ENCODE peak calls at places on chromosomes 6 and 20, in seven cellular contexts. Y, Q, Z, U, X, W and B are unnamed samples.

GRCh38 chr6:131821408-131821807 is 13.6 kb downstream of the ENPP1 start:
- ATAC-seq in Y (no peak), Q (no peak), Z (no peak), U (no peak), X (no peak), W (no peak), B (no peak)

GRCh38 chr6:18323935-18324707 is 59.8 kb upstream of the DEK start:
- ATAC-seq in Y (peak), Q (peak), Z (peak), U (peak), X (peak), W (peak), B (peak)

GRCh38 chr6:132491303-132491702 is 21.6 kb downstream of the STX7 start:
- ATAC-seq in Y (no peak), Q (no peak), Z (peak), U (peak), X (peak), W (no peak), B (no peak)

GRCh38 chr6:43221774-43222101 is 7.5 kb downstream of the DNPH1 start:
- ATAC-seq in Y (no peak), Q (no peak), Z (no peak), U (no peak), X (no peak), W (peak), B (no peak)

GRCh38 chr6:108677357-108677756 is 116.6 kb downstream of the FOXO3 start:
- ATAC-seq in Y (no peak), Q (no peak), Z (no peak), U (no peak), X (no peak), W (peak), B (no peak)

GRCh38 chr6:115819506-115819905 is 241.2 kb downstream of the FRK start:
- ATAC-seq in Y (no peak), Q (no peak), Z (no peak), U (no peak), X (no peak), W (no peak), B (no peak)

GRCh38 chr20:38130687-38131587 is 34.1 kb downstream of the TGM2 start:
- ATAC-seq in Y (no peak), Q (no peak), Z (no peak), U (no peak), X (no peak), W (no peak), B (no peak)

GRCh38 chr20:4111440-4112411 is 96.4 kb upstream of the RNF24 start:
- ATAC-seq in Y (no peak), Q (no peak), Z (no peak), U (no peak), X (no peak), W (no peak), B (no peak)

GRCh38 chr20:50475879-50476292 is 34.3 kb upstream of the PTPN1 start:
- ATAC-seq in Y (peak), Q (peak), Z (peak), U (no peak), X (no peak), W (peak), B (peak)

GRCh38 chr6:115474443-115475041 is 586.1 kb downstream of the FRK start:
- ATAC-seq in Y (no peak), Q (no peak), Z (no peak), U (no peak), X (no peak), W (no peak), B (no peak)

GRCh38 chr6:160071805-160072687 is 49.6 kb upstream of the SLC22A1 start:
- ATAC-seq in Y (peak), Q (peak), Z (no peak), U (no peak), X (peak), W (peak), B (no peak)

GRCh38 chr6:50264995-50265571 is 215.4 kb upstream of the DEFB112 start:
- ATAC-seq in Y (no peak), Q (no peak), Z (no peak), U (peak), X (peak), W (no peak), B (no peak)

GRCh38 chr6:43062818-43063217 is 3.4 kb downstream of the KLC4 start:
- ATAC-seq in Y (no peak), Q (no peak), Z (no peak), U (no peak), X (no peak), W (no peak), B (no peak)

GRCh38 chr20:58267389-58268215 is 39.1 kb upstream of the ANKRD60 start:
- ATAC-seq in Y (no peak), Q (no peak), Z (no peak), U (no peak), X (no peak), W (no peak), B (no peak)

GRCh38 chr20:53408728-53409157 is 184.9 kb downstream of the ZNF217 start:
- ATAC-seq in Y (no peak), Q (no peak), Z (peak), U (no peak), X (no peak), W (no peak), B (peak)

GRCh38 chr20:3082306-3082951 is 2.1 kb downstream of the AVP start:
- ATAC-seq in Y (no peak), Q (no peak), Z (peak), U (no peak), X (peak), W (peak), B (peak)

GRCh38 chr6:130190701-130191375 is 31.9 kb downstream of the SAMD3 start:
- ATAC-seq in Y (no peak), Q (no peak), Z (peak), U (no peak), X (no peak), W (no peak), B (no peak)

GRCh38 chr20:35117629-35118028 is 25.0 kb upstream of the TRPC4AP start:
- ATAC-seq in Y (no peak), Q (no peak), Z (no peak), U (no peak), X (no peak), W (no peak), B (no peak)
- H3K27ac ChIP-seq in Y (no peak), Q (no peak), Z (no peak), U (no peak), X (no peak), W (no peak), B (no peak)

GRCh38 chr20:46219190-46219589 is 89.1 kb downstream of the CDH22 start:
- ATAC-seq in Y (no peak), Q (no peak), Z (no peak), U (no peak), X (no peak), W (no peak), B (no peak)

GRCh38 chr20:46220808-46221207 is 87.5 kb downstream of the CDH22 start:
- ATAC-seq in Y (peak), Q (no peak), Z (peak), U (peak), X (no peak), W (no peak), B (no peak)

GRCh38 chr20:46221271-46221670 is 87.0 kb downstream of the CDH22 start:
- ATAC-seq in Y (no peak), Q (no peak), Z (no peak), U (no peak), X (no peak), W (no peak), B (no peak)

GRCh38 chr20:46219920-46220319 is 88.4 kb downstream of the CDH22 start:
- ATAC-seq in Y (no peak), Q (no peak), Z (no peak), U (no peak), X (no peak), W (no peak), B (no peak)

DNA sequence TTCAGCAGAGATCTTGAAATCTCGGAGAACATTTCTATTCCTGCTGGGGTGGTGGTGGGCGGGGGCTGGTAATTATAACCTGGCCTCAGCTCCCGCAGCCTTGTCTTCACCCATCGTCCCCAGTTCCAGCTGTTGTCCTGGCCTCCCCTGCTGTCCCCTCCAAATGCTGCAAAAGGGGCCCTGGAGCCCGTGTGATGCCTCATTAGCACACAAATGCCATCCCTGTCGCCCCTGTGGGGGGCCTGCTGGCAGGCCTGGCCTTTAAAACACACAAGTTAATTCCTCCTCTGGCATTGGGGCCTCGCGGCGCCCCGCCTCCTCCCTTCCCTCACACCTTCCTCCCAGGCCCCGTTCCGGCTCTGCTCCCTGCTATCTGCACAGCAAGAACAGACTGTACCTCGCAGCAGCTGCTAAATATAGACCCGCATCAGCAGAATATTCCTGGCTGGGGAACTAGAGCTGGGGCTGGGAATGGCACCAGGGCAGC is 85.7 kb downstream of the CDH22 start:
- ATAC-seq in Y (no peak), Q (no peak), Z (peak), U (no peak), X (no peak), W (no peak), B (peak)
- H3K27ac ChIP-seq in Y (no peak), Q (no peak), Z (peak), U (no peak), X (no peak), W (no peak), B (peak)

GRCh38 chr6:28988536-28989415 is 16.3 kb downstream of the ZNF311 start:
- ATAC-seq in Y (peak), Q (no peak), Z (no peak), U (peak), X (peak), W (peak), B (no peak)
- H3K27ac ChIP-seq in Y (peak), Q (no peak), Z (no peak), U (no peak), X (no peak), W (no peak), B (no peak)

GRCh38 chr6:166659581-166659980 is 32.5 kb upstream of the RPS6KA2 start:
- ATAC-seq in Y (no peak), Q (no peak), Z (no peak), U (no peak), X (no peak), W (no peak), B (no peak)
- H3K27ac ChIP-seq in Y (no peak), Q (no peak), Z (no peak), U (no peak), X (no peak), W (no peak), B (no peak)

DNA sequence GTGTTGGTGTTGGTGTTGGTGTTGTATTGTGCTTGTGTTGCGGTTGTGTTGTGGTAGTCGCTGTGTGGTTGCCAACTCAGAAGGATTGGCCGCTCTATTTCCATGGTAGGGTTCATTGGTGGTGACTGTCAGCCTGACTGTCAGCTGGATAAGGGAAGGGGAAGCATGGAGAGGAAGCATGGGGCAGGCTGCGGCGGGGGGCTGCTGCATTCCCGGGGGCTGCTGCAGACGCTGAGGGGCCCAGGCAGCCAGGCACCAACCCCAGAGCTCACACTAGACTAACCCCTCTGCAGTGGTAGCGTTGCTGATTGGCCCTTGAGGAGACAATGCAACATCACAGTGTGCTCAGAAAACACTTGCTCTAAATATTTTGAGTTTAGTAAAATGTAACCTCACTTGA is 199.2 kb downstream of the SMOC2 start:
- ATAC-seq in Y (no peak), Q (no peak), Z (no peak), U (no peak), X (no peak), W (no peak), B (no peak)
- H3K27ac ChIP-seq in Y (no peak), Q (no peak), Z (no peak), U (no peak), X (no peak), W (no peak), B (no peak)

DNA sequence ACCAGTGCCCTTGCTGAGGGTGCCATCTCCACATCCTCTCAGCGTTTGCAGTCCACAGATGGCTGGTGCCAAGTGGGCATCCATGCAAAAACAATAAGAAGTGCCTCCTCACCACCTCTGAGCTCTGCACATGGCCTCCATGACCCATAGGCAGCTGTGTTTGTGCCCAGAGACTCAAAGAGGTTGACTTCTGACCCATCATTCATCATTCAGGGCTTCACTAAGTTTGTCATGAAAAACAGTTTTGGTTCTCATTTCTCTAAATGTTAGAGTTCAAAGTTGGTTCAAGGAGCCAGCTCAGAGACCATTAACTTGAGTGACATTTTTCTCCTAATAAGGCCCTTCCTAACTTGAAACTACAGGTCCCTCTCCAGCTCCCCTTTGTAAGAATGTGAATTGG is 512.6 kb upstream of the MAP3K7 start:
- ATAC-seq in Y (no peak), Q (no peak), Z (no peak), U (peak), X (no peak), W (no peak), B (no peak)
- H3K27ac ChIP-seq in Y (no peak), Q (no peak), Z (no peak), U (no peak), X (no peak), W (no peak), B (no peak)